ENCODE peak calls at places on chromosome 12, in ten cellular contexts. One of them, this sample, is unnamed. For H3K4me1 and H3K9me3, the result is how much of the 10 kb centered on the place peaks cover.

GRCh38 chr12:58030566-58031279 is 89.4 kb downstream of the ATP23 start:
- DNase-seq in Peyer's patch: no peak
- DNase-seq in sigmoid colon: no peak
- DNase-seq in adrenal gland: no peak
- DNase-seq in IMR-90: peak
- DNase-seq in tibial nerve: no peak
- DNase-seq in breast epithelium: no peak
- DNase-seq in right lobe of liver: no peak
- DNase-seq in transverse colon: no peak
- DNase-seq in HepG2: no peak
- DNase-seq in this sample: no peak

GRCh38 chr12:42791399-42791798 is 201.9 kb upstream of the PRICKLE1 start:
- DNase-seq in Peyer's patch: no peak
- DNase-seq in sigmoid colon: no peak
- DNase-seq in adrenal gland: no peak
- DNase-seq in IMR-90: no peak
- DNase-seq in tibial nerve: no peak
- DNase-seq in breast epithelium: no peak
- DNase-seq in right lobe of liver: no peak
- DNase-seq in transverse colon: no peak
- DNase-seq in HepG2: no peak
- DNase-seq in this sample: no peak

GRCh38 chr12:34597548-34598351 is 575.5 kb downstream of the ALG10 start:
- DNase-seq in Peyer's patch: no peak
- DNase-seq in sigmoid colon: peak
- DNase-seq in adrenal gland: no peak
- DNase-seq in IMR-90: no peak
- DNase-seq in tibial nerve: no peak
- DNase-seq in breast epithelium: peak
- DNase-seq in right lobe of liver: peak
- DNase-seq in transverse colon: peak
- DNase-seq in HepG2: no peak
- DNase-seq in this sample: no peak

GRCh38 chr12:86275356-86275755 is 19.2 kb upstream of the MGAT4C start:
- DNase-seq in Peyer's patch: no peak
- DNase-seq in sigmoid colon: no peak
- DNase-seq in adrenal gland: no peak
- DNase-seq in IMR-90: no peak
- DNase-seq in tibial nerve: no peak
- DNase-seq in breast epithelium: no peak
- DNase-seq in right lobe of liver: no peak
- DNase-seq in transverse colon: no peak
- DNase-seq in HepG2: no peak
- DNase-seq in this sample: no peak

GRCh38 chr12:29072631-29073030 is 76.4 kb upstream of the FAR2 start:
- DNase-seq in Peyer's patch: no peak
- DNase-seq in sigmoid colon: no peak
- DNase-seq in adrenal gland: no peak
- DNase-seq in IMR-90: peak
- DNase-seq in tibial nerve: no peak
- DNase-seq in breast epithelium: no peak
- DNase-seq in right lobe of liver: no peak
- DNase-seq in transverse colon: no peak
- DNase-seq in HepG2: no peak
- DNase-seq in this sample: no peak

GRCh38 chr12:45235087-45236025 is 19.5 kb downstream of the ANO6 start:
- DNase-seq in Peyer's patch: no peak
- DNase-seq in sigmoid colon: peak
- DNase-seq in adrenal gland: peak
- DNase-seq in IMR-90: peak
- DNase-seq in tibial nerve: no peak
- DNase-seq in breast epithelium: peak
- DNase-seq in right lobe of liver: no peak
- DNase-seq in transverse colon: no peak
- DNase-seq in HepG2: peak
- DNase-seq in this sample: no peak

GRCh38 chr12:53290661-53291060 is 4.7 kb upstream of the PFDN5 start:
- DNase-seq in Peyer's patch: no peak
- DNase-seq in sigmoid colon: no peak
- DNase-seq in adrenal gland: no peak
- DNase-seq in IMR-90: peak
- DNase-seq in tibial nerve: no peak
- DNase-seq in breast epithelium: no peak
- DNase-seq in right lobe of liver: no peak
- DNase-seq in transverse colon: no peak
- DNase-seq in HepG2: no peak
- DNase-seq in this sample: no peak

GRCh38 chr12:68106660-68107059 is 52.9 kb downstream of the IFNG start:
- DNase-seq in Peyer's patch: no peak
- DNase-seq in sigmoid colon: no peak
- DNase-seq in adrenal gland: no peak
- DNase-seq in IMR-90: no peak
- DNase-seq in tibial nerve: no peak
- DNase-seq in breast epithelium: no peak
- DNase-seq in right lobe of liver: no peak
- DNase-seq in transverse colon: no peak
- DNase-seq in HepG2: no peak
- DNase-seq in this sample: no peak

GRCh38 chr12:15664491-15664890 is 124.7 kb downstream of the EPS8 start:
- DNase-seq in Peyer's patch: no peak
- DNase-seq in sigmoid colon: no peak
- DNase-seq in adrenal gland: no peak
- DNase-seq in IMR-90: peak
- DNase-seq in tibial nerve: no peak
- DNase-seq in breast epithelium: no peak
- DNase-seq in right lobe of liver: no peak
- DNase-seq in transverse colon: no peak
- DNase-seq in HepG2: no peak
- DNase-seq in this sample: no peak

GRCh38 chr12:40238221-40238902 is 13.6 kb downstream of the LRRK2 start:
- DNase-seq in Peyer's patch: no peak
- DNase-seq in sigmoid colon: no peak
- DNase-seq in adrenal gland: no peak
- DNase-seq in IMR-90: no peak
- DNase-seq in tibial nerve: no peak
- DNase-seq in breast epithelium: no peak
- DNase-seq in right lobe of liver: no peak
- DNase-seq in transverse colon: no peak
- DNase-seq in HepG2: no peak
- DNase-seq in this sample: no peak

GRCh38 chr12:119145367-119145766 is 33.4 kb upstream of the HSPB8 start:
- DNase-seq in Peyer's patch: no peak
- DNase-seq in sigmoid colon: no peak
- DNase-seq in adrenal gland: no peak
- DNase-seq in IMR-90: no peak
- DNase-seq in tibial nerve: no peak
- DNase-seq in breast epithelium: no peak
- DNase-seq in right lobe of liver: no peak
- DNase-seq in transverse colon: no peak
- DNase-seq in HepG2: no peak
- DNase-seq in this sample: no peak

GRCh38 chr12:1279050-1279449 is 288.0 kb downstream of the ERC1 start:
- DNase-seq in Peyer's patch: no peak
- DNase-seq in sigmoid colon: no peak
- DNase-seq in adrenal gland: no peak
- DNase-seq in IMR-90: no peak
- DNase-seq in tibial nerve: no peak
- DNase-seq in breast epithelium: no peak
- DNase-seq in right lobe of liver: no peak
- DNase-seq in transverse colon: no peak
- DNase-seq in HepG2: no peak
- DNase-seq in this sample: no peak

GRCh38 chr12:80230068-80230467 is 130.7 kb downstream of the OTOGL start:
- DNase-seq in Peyer's patch: no peak
- DNase-seq in sigmoid colon: no peak
- DNase-seq in adrenal gland: no peak
- DNase-seq in IMR-90: no peak
- DNase-seq in tibial nerve: no peak
- DNase-seq in breast epithelium: no peak
- DNase-seq in right lobe of liver: no peak
- DNase-seq in transverse colon: no peak
- DNase-seq in HepG2: no peak
- DNase-seq in this sample: no peak

GRCh38 chr12:91604897-91605296 is 422.3 kb upstream of the DCN start:
- DNase-seq in Peyer's patch: no peak
- DNase-seq in sigmoid colon: no peak
- DNase-seq in adrenal gland: no peak
- DNase-seq in IMR-90: no peak
- DNase-seq in tibial nerve: no peak
- DNase-seq in breast epithelium: no peak
- DNase-seq in right lobe of liver: no peak
- DNase-seq in transverse colon: no peak
- DNase-seq in HepG2: no peak
- DNase-seq in this sample: no peak

GRCh38 chr12:56836317-56836716 is 73.2 kb downstream of the HSD17B6 start:
- DNase-seq in Peyer's patch: no peak
- DNase-seq in sigmoid colon: peak
- DNase-seq in adrenal gland: peak
- DNase-seq in IMR-90: no peak
- DNase-seq in tibial nerve: no peak
- DNase-seq in breast epithelium: no peak
- DNase-seq in right lobe of liver: no peak
- DNase-seq in transverse colon: peak
- DNase-seq in HepG2: no peak
- DNase-seq in this sample: no peak

GRCh38 chr12:117695956-117696355 is 272.8 kb downstream of the KSR2 start:
- DNase-seq in Peyer's patch: no peak
- DNase-seq in sigmoid colon: no peak
- DNase-seq in adrenal gland: no peak
- DNase-seq in IMR-90: no peak
- DNase-seq in tibial nerve: no peak
- DNase-seq in breast epithelium: no peak
- DNase-seq in right lobe of liver: no peak
- DNase-seq in transverse colon: no peak
- DNase-seq in HepG2: no peak
- DNase-seq in this sample: no peak

GRCh38 chr12:43797561-43798217 is 8.4 kb downstream of the TWF1 start:
- DNase-seq in Peyer's patch: no peak
- DNase-seq in sigmoid colon: no peak
- DNase-seq in adrenal gland: no peak
- DNase-seq in IMR-90: peak
- DNase-seq in tibial nerve: no peak
- DNase-seq in breast epithelium: no peak
- DNase-seq in right lobe of liver: no peak
- DNase-seq in transverse colon: no peak
- DNase-seq in HepG2: no peak
- DNase-seq in this sample: no peak

GRCh38 chr12:91316161-91316759 is 133.6 kb upstream of the DCN start:
- DNase-seq in Peyer's patch: no peak
- DNase-seq in sigmoid colon: no peak
- DNase-seq in adrenal gland: no peak
- DNase-seq in IMR-90: peak
- DNase-seq in tibial nerve: no peak
- DNase-seq in breast epithelium: no peak
- DNase-seq in right lobe of liver: no peak
- DNase-seq in transverse colon: no peak
- DNase-seq in HepG2: no peak
- DNase-seq in this sample: no peak

DNA sequence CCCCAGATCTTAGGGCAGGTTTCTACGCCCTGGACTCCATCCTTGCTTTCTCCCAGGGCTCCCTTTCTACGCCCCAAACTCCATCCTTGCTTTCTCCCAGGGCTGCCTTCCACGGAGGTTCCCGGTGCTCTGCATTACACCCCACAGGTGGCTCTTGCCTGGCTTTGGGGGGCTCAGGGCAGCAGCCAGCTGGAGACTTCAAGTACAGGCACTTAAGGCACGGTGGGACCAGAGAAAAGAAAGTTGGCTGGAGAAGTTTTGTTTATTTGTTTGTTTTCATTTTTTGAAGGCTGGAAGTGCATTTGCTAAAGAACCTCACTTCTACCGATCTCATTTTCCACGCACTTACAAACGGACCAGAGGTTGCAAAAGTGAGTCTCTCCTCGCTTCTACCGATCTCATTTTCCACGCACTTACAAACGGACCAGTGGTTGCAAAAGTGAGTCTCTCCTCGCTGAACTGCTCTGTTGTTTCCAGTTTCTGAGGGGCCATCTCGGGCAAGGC is 103.8 kb upstream of the MED13L start:
- DNase-seq in Peyer's patch: no peak
- DNase-seq in sigmoid colon: no peak
- DNase-seq in adrenal gland: no peak
- DNase-seq in IMR-90: no peak
- DNase-seq in tibial nerve: no peak
- DNase-seq in breast epithelium: no peak
- DNase-seq in right lobe of liver: no peak
- DNase-seq in transverse colon: no peak
- DNase-seq in HepG2: no peak
- DNase-seq in this sample: no peak
- TF ChIP-seq POLR2A in Peyer's patch: no peak
- TF ChIP-seq POLR2A in sigmoid colon: no peak
- TF ChIP-seq POLR2A in adrenal gland: no peak
- TF ChIP-seq POLR2A in IMR-90: no peak
- TF ChIP-seq POLR2A in tibial nerve: no peak
- TF ChIP-seq POLR2A in breast epithelium: no peak
- TF ChIP-seq POLR2A in right lobe of liver: no peak
- TF ChIP-seq POLR2A in transverse colon: no peak
- TF ChIP-seq POLR2A in HepG2: no peak
- TF ChIP-seq POLR2A in this sample: no peak

GRCh38 chr12:104354868-104355570 is 51.5 kb downstream of the EID3 start:
- DNase-seq in Peyer's patch: peak
- DNase-seq in sigmoid colon: no peak
- DNase-seq in adrenal gland: no peak
- DNase-seq in IMR-90: no peak
- DNase-seq in tibial nerve: no peak
- DNase-seq in breast epithelium: no peak
- DNase-seq in right lobe of liver: no peak
- DNase-seq in transverse colon: no peak
- DNase-seq in HepG2: no peak
- DNase-seq in this sample: no peak
- H3K4me1 ChIP-seq in Peyer's patch: under half
- H3K4me1 ChIP-seq in sigmoid colon: under half
- H3K4me1 ChIP-seq in adrenal gland: under half
- H3K4me1 ChIP-seq in IMR-90: under half
- H3K4me1 ChIP-seq in tibial nerve: under half
- H3K4me1 ChIP-seq in breast epithelium: under half
- H3K4me1 ChIP-seq in right lobe of liver: under half
- H3K4me1 ChIP-seq in transverse colon: under half
- H3K4me1 ChIP-seq in HepG2: under half
- H3K4me1 ChIP-seq in this sample: under half

DNA sequence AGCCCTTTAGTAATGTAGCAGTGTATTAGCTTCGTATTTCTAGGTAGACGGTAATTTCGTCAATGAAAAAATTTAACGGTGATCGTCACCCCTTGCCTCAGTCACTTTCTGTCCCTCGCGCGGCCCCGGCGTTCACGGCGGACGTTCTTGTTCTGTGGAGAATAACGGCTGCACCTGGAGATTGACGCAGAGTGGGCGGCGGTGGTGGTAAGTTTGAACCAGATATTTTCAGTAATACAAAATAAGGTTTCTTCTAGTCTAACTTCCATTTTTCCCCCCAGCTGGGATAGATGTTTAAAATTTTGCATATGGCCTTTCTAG is 341 bp downstream of the ZNF10 start:
- DNase-seq in Peyer's patch: peak
- DNase-seq in sigmoid colon: peak
- DNase-seq in adrenal gland: peak
- DNase-seq in IMR-90: no peak
- DNase-seq in tibial nerve: no peak
- DNase-seq in breast epithelium: peak
- DNase-seq in right lobe of liver: peak
- DNase-seq in transverse colon: peak
- DNase-seq in HepG2: no peak
- DNase-seq in this sample: peak
- H3K9me3 ChIP-seq in Peyer's patch: half or more
- H3K9me3 ChIP-seq in sigmoid colon: under half
- H3K9me3 ChIP-seq in adrenal gland: under half
- H3K9me3 ChIP-seq in IMR-90: under half
- H3K9me3 ChIP-seq in tibial nerve: under half
- H3K9me3 ChIP-seq in breast epithelium: half or more
- H3K9me3 ChIP-seq in right lobe of liver: under half
- H3K9me3 ChIP-seq in transverse colon: half or more
- H3K9me3 ChIP-seq in HepG2: half or more
- H3K9me3 ChIP-seq in this sample: under half

GRCh38 chr12:6114476-6114870 is 10.0 kb downstream of the VWF start:
- DNase-seq in Peyer's patch: peak
- DNase-seq in sigmoid colon: no peak
- DNase-seq in adrenal gland: peak
- DNase-seq in IMR-90: no peak
- DNase-seq in tibial nerve: no peak
- DNase-seq in breast epithelium: no peak
- DNase-seq in right lobe of liver: peak
- DNase-seq in transverse colon: no peak
- DNase-seq in HepG2: no peak
- DNase-seq in this sample: no peak
- TF ChIP-seq POLR2A in Peyer's patch: no peak
- TF ChIP-seq POLR2A in sigmoid colon: no peak
- TF ChIP-seq POLR2A in adrenal gland: no peak
- TF ChIP-seq POLR2A in IMR-90: no peak
- TF ChIP-seq POLR2A in tibial nerve: no peak
- TF ChIP-seq POLR2A in breast epithelium: no peak
- TF ChIP-seq POLR2A in right lobe of liver: no peak
- TF ChIP-seq POLR2A in transverse colon: no peak
- TF ChIP-seq POLR2A in HepG2: no peak
- TF ChIP-seq POLR2A in this sample: no peak